ENCODE peak calls at places on chromosomes 11 and 22, in four cellular contexts. One of them, this sample, is unnamed.

GRCh38 chr11:78975081-78975480 is 400.4 kb upstream of the NARS2 start:
- DNase-seq in psoas muscle: no peak
- DNase-seq in K562: no peak
- DNase-seq in A673: no peak
- DNase-seq in this sample: no peak

GRCh38 chr11:106077609-106078517 is at the start of gene AASDHPPT:
- DNase-seq in A673: peak; percentile 67
- DNase-seq in K562: peak; percentile 54
- DNase-seq in psoas muscle: no peak
- DNase-seq in this sample: peak; percentile 44

GRCh38 chr11:73787051-73787642 is 527 bp upstream of the MRPL48 start:
- DNase-seq in K562: no peak
- DNase-seq in A673: no peak
- DNase-seq in psoas muscle: no peak
- DNase-seq in this sample: no peak

GRCh38 chr11:130473056-130473794 is 24.8 kb downstream of the ADAMTS15 start:
- DNase-seq in psoas muscle: no peak
- DNase-seq in K562: no peak
- DNase-seq in A673: no peak
- DNase-seq in this sample: no peak

GRCh38 chr11:6736495-6737121 is 35.2 kb downstream of the OR2AG2 start:
- DNase-seq in A673: peak; percentile 19
- DNase-seq in K562: no peak
- DNase-seq in psoas muscle: no peak
- DNase-seq in this sample: no peak

GRCh38 chr11:118415739-118416068 is 14.3 kb downstream of the ATP5MG start:
- DNase-seq in K562: peak; percentile 94
- DNase-seq in psoas muscle: no peak
- DNase-seq in A673: peak; percentile 89
- DNase-seq in this sample: peak; percentile 49

GRCh38 chr11:65493367-65494176 is 5.3 kb upstream of the MALAT1 start:
- DNase-seq in A673: no peak
- DNase-seq in psoas muscle: peak; percentile 84
- DNase-seq in K562: peak; percentile 85
- DNase-seq in this sample: peak; percentile 43

GRCh38 chr11:32333335-32333991 is 101.9 kb downstream of the WT1 start:
- DNase-seq in K562: no peak
- DNase-seq in psoas muscle: peak; percentile 37
- DNase-seq in A673: peak; percentile 82
- DNase-seq in this sample: peak; percentile 44

GRCh38 chr11:28798286-28798685 is 690.1 kb downstream of the METTL15 start:
- DNase-seq in K562: no peak
- DNase-seq in psoas muscle: no peak
- DNase-seq in A673: no peak
- DNase-seq in this sample: no peak

GRCh38 chr11:68355471-68355870 is 43.1 kb downstream of the LRP5 start:
- DNase-seq in psoas muscle: no peak
- DNase-seq in K562: no peak
- DNase-seq in A673: no peak
- DNase-seq in this sample: no peak

GRCh38 chr11:36617543-36617942 is 19.5 kb upstream of the RAG2 start:
- DNase-seq in psoas muscle: no peak
- DNase-seq in K562: no peak
- DNase-seq in A673: no peak
- DNase-seq in this sample: no peak

GRCh38 chr11:44416776-44417175 is 106.8 kb upstream of the ALX4 start:
- DNase-seq in K562: no peak
- DNase-seq in A673: no peak
- DNase-seq in psoas muscle: no peak
- DNase-seq in this sample: no peak

GRCh38 chr22:23527971-23528740 is 51.9 kb downstream of the IGLL1 start:
- DNase-seq in K562: no peak
- DNase-seq in A673: no peak
- DNase-seq in psoas muscle: no peak
- DNase-seq in this sample: no peak

GRCh38 chr11:61358566-61358965 is 3.1 kb downstream of the CYB561A3 start:
- DNase-seq in psoas muscle: no peak
- DNase-seq in K562: no peak
- DNase-seq in A673: no peak
- DNase-seq in this sample: no peak

GRCh38 chr11:61007383-61007970 is 36.0 kb downstream of the CD6 start:
- DNase-seq in A673: no peak
- DNase-seq in psoas muscle: no peak
- DNase-seq in K562: no peak
- DNase-seq in this sample: peak; percentile 42

GRCh38 chr11:109237636-109238035 is 184.4 kb upstream of the C11orf87 start:
- DNase-seq in psoas muscle: no peak
- DNase-seq in A673: no peak
- DNase-seq in K562: no peak
- DNase-seq in this sample: no peak

GRCh38 chr11:104663190-104664140 is 234.8 kb downstream of the CASP12 start:
- DNase-seq in K562: no peak
- DNase-seq in A673: peak; percentile 15
- DNase-seq in psoas muscle: no peak
- DNase-seq in this sample: no peak

GRCh38 chr11:86079421-86079820 is 10.5 kb upstream of the PICALM start:
- DNase-seq in A673: no peak
- DNase-seq in K562: no peak
- DNase-seq in psoas muscle: no peak
- DNase-seq in this sample: no peak

GRCh38 chr22:17106785-17107546 is 14.2 kb downstream of the TMEM121B start:
- DNase-seq in psoas muscle: no peak
- DNase-seq in K562: no peak
- DNase-seq in A673: no peak
- DNase-seq in this sample: no peak

GRCh38 chr11:119795231-119795630 is 66.2 kb upstream of the NECTIN1 start:
- DNase-seq in A673: peak; percentile 43
- DNase-seq in psoas muscle: no peak
- DNase-seq in K562: no peak
- DNase-seq in this sample: no peak

GRCh38 chr11:46038529-46038928 is 82.7 kb downstream of the PHF21A start:
- DNase-seq in psoas muscle: no peak
- DNase-seq in K562: no peak
- DNase-seq in A673: no peak
- DNase-seq in this sample: no peak

GRCh38 chr22:19422440-19423301 is 8.9 kb downstream of the HIRA start:
- DNase-seq in A673: no peak
- DNase-seq in K562: no peak
- DNase-seq in psoas muscle: no peak
- DNase-seq in this sample: no peak

GRCh38 chr22:42649261-42650056 is at the start of gene CYB5R3:
- DNase-seq in psoas muscle: peak; percentile 89
- DNase-seq in A673: peak; percentile 92
- DNase-seq in K562: peak; percentile 74
- DNase-seq in this sample: peak; percentile 75

GRCh38 chr11:46334211-46334610 is 13.1 kb upstream of the DGKZ start:
- DNase-seq in A673: no peak
- DNase-seq in K562: no peak
- DNase-seq in psoas muscle: no peak
- DNase-seq in this sample: no peak

GRCh38 chr22:20805972-20806471 is 32.1 kb downstream of the SERPIND1 start:
- DNase-seq in K562: peak; percentile 52
- DNase-seq in psoas muscle: no peak
- DNase-seq in A673: peak; percentile 53
- DNase-seq in this sample: no peak

GRCh38 chr11:69075421-69076128 is 26.8 kb downstream of the TPCN2 start:
- DNase-seq in A673: no peak
- DNase-seq in psoas muscle: peak; percentile 85
- DNase-seq in K562: peak; percentile 61
- DNase-seq in this sample: no peak

DNA sequence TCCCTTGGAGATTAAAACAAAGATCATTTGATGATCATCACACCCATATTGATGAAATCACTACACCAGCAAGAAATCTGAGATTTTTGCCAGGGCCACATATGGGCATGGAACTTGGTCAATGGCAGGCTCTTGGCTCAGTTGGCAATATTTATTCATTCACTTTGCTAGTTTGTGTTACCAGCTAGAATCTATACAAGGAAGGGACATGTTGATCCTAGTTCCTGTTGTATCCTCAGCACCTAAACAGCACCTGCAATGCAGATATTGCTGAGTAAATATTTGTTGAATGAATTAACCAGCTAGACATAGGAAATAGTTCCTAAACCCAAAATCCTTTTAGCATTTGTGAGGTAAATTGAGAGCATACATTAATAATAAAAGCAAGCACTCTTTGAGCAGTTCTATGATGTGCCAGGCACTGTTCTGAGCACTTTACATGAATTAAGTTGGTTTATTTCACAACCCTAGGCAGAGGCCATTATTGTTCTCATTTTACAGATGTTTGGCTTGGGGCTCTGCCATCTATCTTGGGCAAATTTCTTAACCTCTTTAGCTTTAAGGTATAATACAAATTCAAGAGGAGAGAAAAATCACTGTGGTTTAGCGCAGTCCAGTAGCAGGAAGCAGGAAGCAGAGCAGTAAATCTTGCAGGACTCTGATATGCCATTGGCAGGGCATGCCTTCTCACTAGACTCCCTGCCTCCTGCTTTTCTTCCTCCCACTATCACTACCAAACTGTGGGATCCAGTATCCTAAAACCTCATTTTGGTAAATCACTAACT is 1.6 kb downstream of the TRIM68 start:
- DNase-seq in A673: no peak
- DNase-seq in psoas muscle: no peak
- DNase-seq in K562: no peak
- DNase-seq in this sample: peak; percentile 61
- H3K27ac ChIP-seq in A673: no peak overlapping the region
- H3K27ac ChIP-seq in psoas muscle: no peak overlapping the region
- H3K27ac ChIP-seq in K562: no peak overlapping the region
- H3K27ac ChIP-seq in this sample: no peak overlapping the region

DNA sequence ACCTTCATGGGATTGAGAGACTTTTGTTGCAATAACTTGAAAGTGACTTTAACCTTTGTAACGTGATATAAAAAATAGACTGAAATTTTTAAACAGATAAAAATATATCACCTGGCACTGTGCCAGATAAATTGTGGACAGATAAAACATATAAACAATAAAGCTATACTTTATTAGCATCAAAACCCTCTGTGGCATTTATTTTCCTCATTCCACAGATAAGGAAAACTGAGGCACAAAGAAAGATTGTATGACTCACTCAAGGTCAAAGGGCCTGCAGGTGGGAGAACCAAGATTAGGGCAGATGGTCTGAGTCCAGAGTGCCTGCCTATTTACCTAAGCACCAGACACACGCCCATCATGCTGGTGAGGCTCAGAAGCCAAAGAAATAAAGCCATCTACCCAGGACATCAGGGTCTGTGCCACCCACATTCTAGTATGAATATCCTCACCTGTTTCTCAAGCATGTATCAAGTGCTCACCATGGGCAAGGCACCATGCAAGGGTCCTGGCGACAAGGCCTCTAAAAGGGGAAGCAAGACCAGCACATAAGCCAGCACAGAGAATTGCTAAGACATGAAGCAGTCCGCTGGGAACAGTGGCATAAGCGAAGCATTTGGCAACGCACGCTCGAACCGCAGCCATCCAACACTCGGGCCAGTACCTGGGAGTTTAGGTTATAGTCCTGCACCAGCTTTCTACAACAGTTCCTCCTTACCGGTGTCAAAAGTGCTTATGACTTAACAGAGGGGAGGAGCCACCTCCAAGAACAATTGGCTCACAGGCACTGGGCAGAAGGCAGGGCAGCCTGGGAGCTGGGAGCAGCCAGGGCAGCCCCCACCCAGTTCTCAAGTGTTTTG is 17.6 kb downstream of the MYH9 start:
- DNase-seq in K562: peak; percentile 80
- DNase-seq in psoas muscle: peak; percentile 34
- DNase-seq in A673: peak; percentile 33
- DNase-seq in this sample: peak; percentile 98
- H3K4me3 ChIP-seq in K562: no peak overlapping the region
- H3K4me3 ChIP-seq in psoas muscle: peak overlapping the region; percentile 33
- H3K4me3 ChIP-seq in A673: peak overlapping the region; percentile 10
- H3K4me3 ChIP-seq in this sample: no peak overlapping the region

GRCh38 chr22:38860291-38861169 is 11.5 kb downstream of the CBX6 start:
- DNase-seq in psoas muscle: no peak
- DNase-seq in A673: no peak
- DNase-seq in K562: no peak
- DNase-seq in this sample: no peak
- H3K27ac ChIP-seq in psoas muscle: no peak overlapping the region
- H3K27ac ChIP-seq in A673: no peak overlapping the region
- H3K27ac ChIP-seq in K562: no peak overlapping the region
- H3K27ac ChIP-seq in this sample: no peak overlapping the region

DNA sequence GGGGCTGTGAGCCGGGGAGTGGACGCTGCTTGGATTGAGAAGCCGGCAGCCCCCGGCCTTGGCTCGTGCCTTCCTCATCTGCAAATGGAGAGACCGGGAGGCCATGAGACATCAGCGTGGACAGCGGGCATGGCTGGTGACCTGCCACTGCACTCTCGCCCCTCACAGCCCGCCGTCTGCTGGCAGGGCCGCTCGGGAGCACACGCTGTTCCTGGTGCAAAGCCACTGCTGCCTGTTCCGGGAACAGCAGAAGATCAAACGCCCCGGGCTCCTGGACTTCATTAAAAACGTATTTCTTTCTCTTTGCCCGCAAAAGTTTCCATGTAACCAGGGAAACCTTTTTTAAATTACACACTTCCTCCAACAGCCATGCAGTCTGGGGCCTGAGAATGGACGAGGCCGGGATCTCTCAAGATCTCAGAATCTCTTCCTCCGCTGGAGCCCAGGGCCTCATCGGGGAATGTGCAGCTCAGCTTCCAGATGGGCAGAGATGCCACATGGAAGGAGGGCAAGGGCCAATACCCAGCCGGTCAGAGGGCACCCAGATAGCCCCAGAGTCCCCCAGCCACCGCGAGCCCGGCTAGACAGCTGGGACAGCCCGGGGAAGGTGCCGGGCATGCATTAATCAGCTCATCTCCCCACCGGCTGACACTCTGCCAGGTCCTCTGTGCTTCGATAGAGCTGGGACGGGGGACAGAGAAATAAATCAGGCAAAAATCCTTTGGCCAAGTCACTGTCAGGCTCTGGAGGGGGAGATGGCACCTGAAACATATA is 62.9 kb upstream of the PRR5 start:
- DNase-seq in K562: no peak
- DNase-seq in psoas muscle: peak; percentile 65
- DNase-seq in A673: no peak
- DNase-seq in this sample: no peak
- H3K4me3 ChIP-seq in K562: no peak overlapping the region
- H3K4me3 ChIP-seq in psoas muscle: no peak overlapping the region
- H3K4me3 ChIP-seq in A673: no peak overlapping the region
- H3K4me3 ChIP-seq in this sample: no peak overlapping the region